ENCODE peak calls at places on chromosomes 6 and 20, in six cellular contexts. U, J, H, Q, B and S are unnamed samples.

GRCh38 chr20:58127731-58128130 is 100.7 kb downstream of the ANKRD60 start:
- DNase-seq in U (peak), J (no peak), H (no peak), Q (no peak), B (no peak), S (peak)

GRCh38 chr6:128368213-128369000 is 152.0 kb downstream of the PTPRK start:
- DNase-seq in U (no peak), J (no peak), H (no peak), Q (no peak), B (no peak), S (no peak)

GRCh38 chr6:106547961-106548453 is 81.3 kb downstream of the RTN4IP1 start:
- DNase-seq in U (peak), J (no peak), H (peak), Q (no peak), B (no peak), S (peak)

GRCh38 chr6:80535914-80536565 is 429.6 kb downstream of the BCKDHB start:
- DNase-seq in U (peak), J (no peak), H (no peak), Q (no peak), B (no peak), S (peak)

GRCh38 chr6:22906091-22906549 is 336.8 kb downstream of the HDGFL1 start:
- DNase-seq in U (peak), J (no peak), H (no peak), Q (no peak), B (no peak), S (peak)

GRCh38 chr6:166460473-166461437 is 78.0 kb upstream of the MPC1 start:
- DNase-seq in U (peak), J (no peak), H (no peak), Q (no peak), B (no peak), S (peak)

GRCh38 chr6:28585335-28585734 is 59.7 kb downstream of the GPX5 start:
- DNase-seq in U (peak), J (no peak), H (no peak), Q (no peak), B (no peak), S (peak)

GRCh38 chr6:89986650-89987074 is 92.4 kb downstream of the GJA10 start:
- DNase-seq in U (peak), J (no peak), H (no peak), Q (no peak), B (no peak), S (peak)

GRCh38 chr6:111874030-111874425 is 776 bp upstream of the FYN start:
- DNase-seq in U (peak), J (peak), H (peak), Q (no peak), B (no peak), S (peak)

GRCh38 chr6:48766349-48766748 is 655.4 kb upstream of the PTCHD4 start:
- DNase-seq in U (peak), J (no peak), H (no peak), Q (no peak), B (no peak), S (peak)

GRCh38 chr6:157898169-157898568 is 75.1 kb downstream of the SNX9 start:
- DNase-seq in U (no peak), J (no peak), H (no peak), Q (no peak), B (no peak), S (no peak)